ENCODE peak calls at places on chromosome 9, in six cellular contexts. One of them, this sample, is unnamed.

GRCh38 chr9:131028931-131029573 is 20.1 kb downstream of the LAMC3 start:
- DNase-seq in neuronal stem cell: no peak
- DNase-seq in H1: no peak
- DNase-seq in IMR-90: no peak
- DNase-seq in mesenchymal stem cell: no peak
- DNase-seq in H9: no peak
- DNase-seq in this sample: no peak

GRCh38 chr9:108033976-108034964 is 544.7 kb upstream of the KLF4 start:
- DNase-seq in H9: no peak
- DNase-seq in neuronal stem cell: no peak
- DNase-seq in mesenchymal stem cell: peak
- DNase-seq in IMR-90: peak
- DNase-seq in H1: no peak
- DNase-seq in this sample: no peak

GRCh38 chr9:105697871-105698270 is 3.5 kb downstream of the TMEM38B start:
- DNase-seq in mesenchymal stem cell: peak
- DNase-seq in H1: no peak
- DNase-seq in IMR-90: peak
- DNase-seq in neuronal stem cell: no peak
- DNase-seq in H9: no peak
- DNase-seq in this sample: no peak

GRCh38 chr9:91720746-91721705 is 229.0 kb downstream of the ROR2 start:
- DNase-seq in mesenchymal stem cell: no peak
- DNase-seq in IMR-90: no peak
- DNase-seq in neuronal stem cell: no peak
- DNase-seq in H9: no peak
- DNase-seq in H1: no peak
- DNase-seq in this sample: peak

GRCh38 chr9:21679432-21679831 is 123.0 kb upstream of the MTAP start:
- DNase-seq in IMR-90: no peak
- DNase-seq in neuronal stem cell: no peak
- DNase-seq in H9: no peak
- DNase-seq in mesenchymal stem cell: no peak
- DNase-seq in H1: no peak
- DNase-seq in this sample: peak

GRCh38 chr9:71895122-71895521 is 15.9 kb downstream of the ABHD17B start:
- DNase-seq in H1: no peak
- DNase-seq in IMR-90: peak
- DNase-seq in neuronal stem cell: no peak
- DNase-seq in H9: no peak
- DNase-seq in mesenchymal stem cell: peak
- DNase-seq in this sample: no peak

GRCh38 chr9:108784998-108785397 is 70.8 kb downstream of the ACTL7B start:
- DNase-seq in H9: no peak
- DNase-seq in mesenchymal stem cell: peak
- DNase-seq in neuronal stem cell: no peak
- DNase-seq in H1: no peak
- DNase-seq in IMR-90: no peak
- DNase-seq in this sample: no peak

GRCh38 chr9:106880081-106880480 is 17.1 kb downstream of the ZNF462 start:
- DNase-seq in IMR-90: no peak
- DNase-seq in H9: no peak
- DNase-seq in neuronal stem cell: no peak
- DNase-seq in H1: no peak
- DNase-seq in mesenchymal stem cell: peak
- DNase-seq in this sample: no peak

GRCh38 chr9:118929317-118929716 is 439.9 kb downstream of the BRINP1 start:
- DNase-seq in H9: no peak
- DNase-seq in mesenchymal stem cell: peak
- DNase-seq in IMR-90: peak
- DNase-seq in neuronal stem cell: no peak
- DNase-seq in H1: no peak
- DNase-seq in this sample: no peak

GRCh38 chr9:38621434-38622082 is 1.2 kb upstream of the ANKRD18A start:
- DNase-seq in IMR-90: no peak
- DNase-seq in neuronal stem cell: peak
- DNase-seq in H9: peak
- DNase-seq in H1: peak
- DNase-seq in mesenchymal stem cell: no peak
- DNase-seq in this sample: peak

GRCh38 chr9:29625292-29625731 is 2052.0 kb upstream of the C9orf72 start:
- DNase-seq in H9: no peak
- DNase-seq in H1: no peak
- DNase-seq in IMR-90: no peak
- DNase-seq in mesenchymal stem cell: peak
- DNase-seq in neuronal stem cell: no peak
- DNase-seq in this sample: peak

GRCh38 chr9:85224729-85225128 is 517.0 kb downstream of the AGTPBP1 start:
- DNase-seq in neuronal stem cell: no peak
- DNase-seq in H1: no peak
- DNase-seq in IMR-90: no peak
- DNase-seq in H9: no peak
- DNase-seq in mesenchymal stem cell: peak
- DNase-seq in this sample: no peak

GRCh38 chr9:117720555-117720954 is 16.4 kb downstream of the TLR4 start:
- DNase-seq in H9: no peak
- DNase-seq in neuronal stem cell: no peak
- DNase-seq in H1: no peak
- DNase-seq in IMR-90: no peak
- DNase-seq in mesenchymal stem cell: peak
- DNase-seq in this sample: no peak

GRCh38 chr9:120625222-120625621 is 45.3 kb upstream of the CDK5RAP2 start:
- DNase-seq in H9: no peak
- DNase-seq in mesenchymal stem cell: no peak
- DNase-seq in neuronal stem cell: no peak
- DNase-seq in H1: no peak
- DNase-seq in IMR-90: peak
- DNase-seq in this sample: peak

GRCh38 chr9:110334183-110334582 is 3.5 kb downstream of the TXNDC8 start:
- DNase-seq in mesenchymal stem cell: no peak
- DNase-seq in H1: no peak
- DNase-seq in H9: no peak
- DNase-seq in neuronal stem cell: no peak
- DNase-seq in IMR-90: no peak
- DNase-seq in this sample: no peak

GRCh38 chr9:106111039-106111740 is 416.8 kb downstream of the TMEM38B start:
- DNase-seq in IMR-90: no peak
- DNase-seq in H9: no peak
- DNase-seq in mesenchymal stem cell: no peak
- DNase-seq in neuronal stem cell: no peak
- DNase-seq in H1: no peak
- DNase-seq in this sample: peak

GRCh38 chr9:135282808-135283207 is 195.3 kb downstream of the OLFM1 start:
- DNase-seq in H1: no peak
- DNase-seq in H9: no peak
- DNase-seq in neuronal stem cell: no peak
- DNase-seq in IMR-90: no peak
- DNase-seq in mesenchymal stem cell: no peak
- DNase-seq in this sample: no peak

GRCh38 chr9:81614335-81614734 is 75.0 kb downstream of the TLE1 start:
- DNase-seq in H9: no peak
- DNase-seq in IMR-90: no peak
- DNase-seq in neuronal stem cell: no peak
- DNase-seq in H1: no peak
- DNase-seq in mesenchymal stem cell: no peak
- DNase-seq in this sample: no peak

GRCh38 chr9:81613002-81613750 is 76.2 kb downstream of the TLE1 start:
- DNase-seq in IMR-90: peak
- DNase-seq in mesenchymal stem cell: peak
- DNase-seq in H1: no peak
- DNase-seq in H9: no peak
- DNase-seq in neuronal stem cell: no peak
- DNase-seq in this sample: no peak

GRCh38 chr9:81610739-81611107 is 78.6 kb downstream of the TLE1 start:
- DNase-seq in mesenchymal stem cell: no peak
- DNase-seq in IMR-90: no peak
- DNase-seq in neuronal stem cell: no peak
- DNase-seq in H1: no peak
- DNase-seq in H9: no peak
- DNase-seq in this sample: no peak

GRCh38 chr9:81609782-81610738 is 79.3 kb downstream of the TLE1 start:
- DNase-seq in H9: no peak
- DNase-seq in neuronal stem cell: no peak
- DNase-seq in H1: no peak
- DNase-seq in mesenchymal stem cell: peak
- DNase-seq in IMR-90: peak
- DNase-seq in this sample: peak

DNA sequence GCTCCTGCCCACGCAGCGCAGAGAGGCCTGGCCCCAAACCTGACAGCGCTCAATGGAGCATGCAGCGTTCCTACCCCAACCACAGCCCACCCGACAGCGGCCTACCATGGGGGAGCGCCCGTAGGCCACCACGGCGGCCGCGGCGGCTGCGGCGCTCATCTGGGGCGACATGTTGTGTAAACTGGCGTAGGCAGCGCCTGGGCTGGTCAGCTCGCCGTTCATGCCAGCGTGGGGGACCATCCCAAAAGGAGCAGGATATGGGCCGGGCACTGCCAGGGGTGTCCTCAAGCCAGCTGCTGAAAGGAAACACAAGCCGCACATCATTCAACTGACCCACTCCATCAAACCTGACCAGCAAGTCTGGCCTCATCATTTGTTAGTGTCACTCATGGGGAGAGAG is 77.7 kb downstream of the TLE1 start:
- DNase-seq in IMR-90: no peak
- DNase-seq in mesenchymal stem cell: no peak
- DNase-seq in neuronal stem cell: no peak
- DNase-seq in H9: no peak
- DNase-seq in H1: no peak
- DNase-seq in this sample: no peak
- H3K18ac ChIP-seq in IMR-90: peak
- H3K18ac ChIP-seq in mesenchymal stem cell: peak
- H3K18ac ChIP-seq in neuronal stem cell: peak
- H3K18ac ChIP-seq in H9: no peak
- H3K18ac ChIP-seq in H1: no peak
- H3K18ac ChIP-seq in this sample: no peak

GRCh38 chr9:88951143-88951542 is 40.1 kb upstream of the S1PR3 start:
- DNase-seq in mesenchymal stem cell: no peak
- DNase-seq in neuronal stem cell: no peak
- DNase-seq in H9: no peak
- DNase-seq in IMR-90: no peak
- DNase-seq in H1: no peak
- DNase-seq in this sample: no peak
- H3K4me2 ChIP-seq in mesenchymal stem cell: no peak
- H3K4me2 ChIP-seq in neuronal stem cell: no peak
- H3K4me2 ChIP-seq in H9: no peak
- H3K4me2 ChIP-seq in IMR-90: peak
- H3K4me2 ChIP-seq in H1: no peak
- H3K4me2 ChIP-seq in this sample: no peak

GRCh38 chr9:112115955-112116354 is 59.1 kb downstream of the SUSD1 start:
- DNase-seq in neuronal stem cell: no peak
- DNase-seq in H1: peak
- DNase-seq in H9: no peak
- DNase-seq in mesenchymal stem cell: no peak
- DNase-seq in IMR-90: no peak
- DNase-seq in this sample: no peak

GRCh38 chr9:112120471-112120925 is 54.6 kb downstream of the SUSD1 start:
- DNase-seq in neuronal stem cell: no peak
- DNase-seq in mesenchymal stem cell: no peak
- DNase-seq in H1: peak
- DNase-seq in H9: no peak
- DNase-seq in IMR-90: no peak
- DNase-seq in this sample: peak

GRCh38 chr9:112121633-112122032 is 53.5 kb downstream of the SUSD1 start:
- DNase-seq in mesenchymal stem cell: no peak
- DNase-seq in IMR-90: no peak
- DNase-seq in neuronal stem cell: no peak
- DNase-seq in H9: no peak
- DNase-seq in H1: peak
- DNase-seq in this sample: no peak

GRCh38 chr9:112119225-112120045 is 55.7 kb downstream of the SUSD1 start:
- DNase-seq in IMR-90: peak
- DNase-seq in mesenchymal stem cell: peak
- DNase-seq in H9: no peak
- DNase-seq in neuronal stem cell: no peak
- DNase-seq in H1: peak
- DNase-seq in this sample: peak

GRCh38 chr9:112120046-112120373 is 55.1 kb downstream of the SUSD1 start:
- DNase-seq in H9: no peak
- DNase-seq in IMR-90: no peak
- DNase-seq in mesenchymal stem cell: no peak
- DNase-seq in H1: peak
- DNase-seq in neuronal stem cell: no peak
- DNase-seq in this sample: no peak
- H3K18ac ChIP-seq in H9: no peak
- H3K18ac ChIP-seq in IMR-90: no peak
- H3K18ac ChIP-seq in mesenchymal stem cell: no peak
- H3K18ac ChIP-seq in H1: peak
- H3K18ac ChIP-seq in neuronal stem cell: no peak
- H3K18ac ChIP-seq in this sample: no peak

GRCh38 chr9:96141666-96142065 is 160.3 kb downstream of the HSD17B3 start:
- DNase-seq in mesenchymal stem cell: no peak
- DNase-seq in IMR-90: peak
- DNase-seq in H1: no peak
- DNase-seq in neuronal stem cell: no peak
- DNase-seq in H9: no peak
- DNase-seq in this sample: no peak

GRCh38 chr9:96138616-96139015 is 163.4 kb downstream of the HSD17B3 start:
- DNase-seq in H9: no peak
- DNase-seq in mesenchymal stem cell: no peak
- DNase-seq in neuronal stem cell: no peak
- DNase-seq in H1: no peak
- DNase-seq in IMR-90: no peak
- DNase-seq in this sample: no peak

GRCh38 chr9:96139592-96140251 is 162.3 kb downstream of the HSD17B3 start:
- DNase-seq in mesenchymal stem cell: peak
- DNase-seq in IMR-90: peak
- DNase-seq in H9: no peak
- DNase-seq in H1: no peak
- DNase-seq in neuronal stem cell: no peak
- DNase-seq in this sample: no peak

GRCh38 chr9:96137666-96138429 is 164.1 kb downstream of the HSD17B3 start:
- DNase-seq in IMR-90: peak
- DNase-seq in H1: no peak
- DNase-seq in H9: no peak
- DNase-seq in neuronal stem cell: no peak
- DNase-seq in mesenchymal stem cell: peak
- DNase-seq in this sample: peak

DNA sequence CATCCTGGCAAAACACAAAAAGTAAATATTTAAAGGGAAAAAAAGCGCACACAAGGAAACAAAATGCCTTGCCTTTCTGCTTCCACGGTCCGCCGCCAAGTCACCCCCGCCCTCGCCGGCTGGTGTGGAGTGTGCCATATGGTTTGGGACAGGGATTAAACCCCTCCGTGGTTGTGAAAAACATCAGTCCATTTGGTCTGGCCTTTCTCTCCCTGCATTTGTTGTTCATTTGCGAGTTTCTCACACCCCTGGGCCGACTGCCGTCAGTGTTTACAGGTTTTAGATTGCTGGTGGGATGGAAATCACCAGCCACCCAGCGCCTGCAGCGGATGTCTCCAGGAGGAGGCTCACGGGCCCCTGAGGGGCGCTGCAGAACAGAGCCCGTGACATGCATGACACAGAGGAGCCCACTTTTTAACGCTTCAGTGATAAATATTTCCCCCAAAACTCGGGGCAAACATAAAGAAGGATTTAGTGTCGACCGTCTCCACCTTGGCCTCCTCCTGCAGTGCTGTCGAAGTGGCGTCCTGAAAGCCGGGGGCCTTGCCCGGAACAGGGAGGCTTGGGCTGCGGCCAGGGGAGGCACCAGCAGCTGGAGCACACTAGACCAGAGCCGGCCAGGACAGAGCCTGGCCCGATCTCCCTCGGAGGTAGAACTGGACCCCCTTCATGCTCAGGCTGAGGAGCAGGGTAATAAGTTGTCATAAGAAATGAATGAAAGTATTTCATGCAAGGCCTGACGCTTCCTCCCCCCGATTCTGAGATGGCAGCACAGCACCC is 161.4 kb downstream of the HSD17B3 start:
- DNase-seq in IMR-90: no peak
- DNase-seq in mesenchymal stem cell: peak
- DNase-seq in H9: peak
- DNase-seq in neuronal stem cell: no peak
- DNase-seq in H1: no peak
- DNase-seq in this sample: peak
- H3K4me2 ChIP-seq in IMR-90: peak
- H3K4me2 ChIP-seq in mesenchymal stem cell: no peak
- H3K4me2 ChIP-seq in H9: no peak
- H3K4me2 ChIP-seq in neuronal stem cell: no peak
- H3K4me2 ChIP-seq in H1: peak
- H3K4me2 ChIP-seq in this sample: no peak

This sample was measured in mesendoderm.